ENCODE peak calls at places on chromosome 20, in four cellular contexts. P, Y, X and N are unnamed samples. For H3K4me1, the result is how much of the 10 kb centered on the place peaks cover.

GRCh38 chr20:258963-259362 is 1.4 kb downstream of the DEFB132 start:
- DNase-seq in P (no peak), Y (no peak), X (peak), N (no peak)

GRCh38 chr20:51563597-51564332 is 21.2 kb upstream of the NFATC2 start:
- DNase-seq in P (peak), Y (peak), X (peak), N (peak)

GRCh38 chr20:8536219-8536618 is 404.2 kb downstream of the PLCB1 start:
- DNase-seq in P (no peak), Y (no peak), X (no peak), N (no peak)

GRCh38 chr20:53597085-53597482 is 3.4 kb upstream of the ZNF217 start:
- DNase-seq in P (no peak), Y (peak), X (no peak), N (no peak)

GRCh38 chr20:40688129-40689099 is 622 bp downstream of the MAFB start:
- DNase-seq in P (no peak), Y (no peak), X (no peak), N (no peak)

GRCh38 chr20:17990278-17990972 is 21.6 kb downstream of the MGME1 start:
- DNase-seq in P (no peak), Y (no peak), X (no peak), N (no peak)

GRCh38 chr20:38001981-38002380 is 31.3 kb downstream of the TTI1 start:
- DNase-seq in P (no peak), Y (no peak), X (peak), N (no peak)

GRCh38 chr20:760751-761417 is 7.4 kb downstream of the SLC52A3 start:
- DNase-seq in P (no peak), Y (peak), X (peak), N (no peak)

GRCh38 chr20:36408219-36408618 is 102.1 kb downstream of the DLGAP4 start:
- DNase-seq in P (no peak), Y (peak), X (peak), N (no peak)

GRCh38 chr20:18093388-18093787 is 35.7 kb upstream of the OVOL2 start:
- DNase-seq in P (no peak), Y (no peak), X (no peak), N (no peak)

GRCh38 chr20:40564997-40565680 is 123.9 kb downstream of the MAFB start:
- DNase-seq in P (no peak), Y (no peak), X (peak), N (no peak)

GRCh38 chr20:59371429-59371828 is 71.0 kb downstream of the EDN3 start:
- DNase-seq in P (no peak), Y (no peak), X (no peak), N (no peak)

GRCh38 chr20:24673678-24674570 is 204.5 kb downstream of the SYNDIG1 start:
- DNase-seq in P (no peak), Y (no peak), X (no peak), N (no peak)

GRCh38 chr20:53092772-53093171 is 120.6 kb downstream of the TSHZ2 start:
- DNase-seq in P (no peak), Y (no peak), X (no peak), N (no peak)

DNA sequence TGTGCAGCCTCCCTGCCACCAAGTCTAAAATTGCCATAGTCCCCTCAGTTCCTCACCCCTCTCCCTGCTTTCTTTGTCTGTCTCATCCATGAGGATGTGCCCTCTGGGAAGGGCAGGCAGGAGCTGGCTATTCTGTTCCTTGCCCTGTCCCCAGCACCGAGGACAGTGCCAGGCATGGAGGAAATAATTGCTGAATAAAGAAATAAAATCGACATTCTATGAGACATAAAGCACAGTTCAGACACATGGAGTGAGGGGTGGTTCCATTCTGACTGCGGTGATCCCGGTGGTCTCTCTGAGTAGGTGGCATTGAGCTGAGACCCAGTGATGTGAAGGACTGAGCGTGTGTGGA is 23.5 kb upstream of the NOL4L start:
- DNase-seq in P (no peak), Y (no peak), X (no peak), N (no peak)
- H3K4me1 ChIP-seq in P (under half), Y (under half), X (under half), N (under half)

GRCh38 chr20:63139856-63140255 is 76.1 kb downstream of the YTHDF1 start:
- DNase-seq in P (no peak), Y (no peak), X (no peak), N (no peak)

GRCh38 chr20:63138855-63139341 is 77.0 kb downstream of the YTHDF1 start:
- DNase-seq in P (no peak), Y (no peak), X (no peak), N (no peak)

GRCh38 chr20:63140683-63141433 is 75.1 kb downstream of the YTHDF1 start:
- DNase-seq in P (no peak), Y (no peak), X (no peak), N (no peak)

GRCh38 chr20:63137851-63138415 is 78.0 kb downstream of the YTHDF1 start:
- DNase-seq in P (no peak), Y (no peak), X (no peak), N (no peak)

DNA sequence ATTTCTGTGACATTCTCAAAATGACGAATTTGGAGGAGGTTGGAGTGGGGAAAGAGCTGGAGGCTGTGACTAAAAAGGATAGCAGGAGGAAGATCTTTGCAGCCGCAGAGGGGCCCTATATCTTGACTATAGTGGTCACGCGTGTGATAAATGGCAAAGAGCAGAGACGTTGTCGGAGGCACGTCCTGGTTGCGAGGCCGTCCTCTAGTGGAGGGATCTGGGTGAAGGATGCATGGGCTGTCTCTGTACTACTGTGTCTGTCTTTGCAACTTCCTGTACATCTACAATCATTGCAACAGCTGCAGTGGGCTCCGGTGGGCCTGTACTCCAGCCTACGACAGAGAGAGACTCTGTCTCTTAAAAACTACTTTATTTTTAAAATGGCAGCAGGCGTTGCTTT is 76.6 kb downstream of the YTHDF1 start:
- DNase-seq in P (no peak), Y (no peak), X (no peak), N (no peak)
- H3K4me1 ChIP-seq in P (under half), Y (under half), X (under half), N (under half)

GRCh38 chr20:47638851-47639250 is 137.2 kb downstream of the NCOA3 start:
- DNase-seq in P (no peak), Y (no peak), X (peak), N (no peak)
- H3K4me1 ChIP-seq in P (under half), Y (under half), X (under half), N (under half)

GRCh38 chr20:63836335-63837133 is 5.5 kb upstream of the ZBTB46 start:
- DNase-seq in P (no peak), Y (no peak), X (no peak), N (no peak)
- H3K4me1 ChIP-seq in P (under half), Y (under half), X (under half), N (under half)

DNA sequence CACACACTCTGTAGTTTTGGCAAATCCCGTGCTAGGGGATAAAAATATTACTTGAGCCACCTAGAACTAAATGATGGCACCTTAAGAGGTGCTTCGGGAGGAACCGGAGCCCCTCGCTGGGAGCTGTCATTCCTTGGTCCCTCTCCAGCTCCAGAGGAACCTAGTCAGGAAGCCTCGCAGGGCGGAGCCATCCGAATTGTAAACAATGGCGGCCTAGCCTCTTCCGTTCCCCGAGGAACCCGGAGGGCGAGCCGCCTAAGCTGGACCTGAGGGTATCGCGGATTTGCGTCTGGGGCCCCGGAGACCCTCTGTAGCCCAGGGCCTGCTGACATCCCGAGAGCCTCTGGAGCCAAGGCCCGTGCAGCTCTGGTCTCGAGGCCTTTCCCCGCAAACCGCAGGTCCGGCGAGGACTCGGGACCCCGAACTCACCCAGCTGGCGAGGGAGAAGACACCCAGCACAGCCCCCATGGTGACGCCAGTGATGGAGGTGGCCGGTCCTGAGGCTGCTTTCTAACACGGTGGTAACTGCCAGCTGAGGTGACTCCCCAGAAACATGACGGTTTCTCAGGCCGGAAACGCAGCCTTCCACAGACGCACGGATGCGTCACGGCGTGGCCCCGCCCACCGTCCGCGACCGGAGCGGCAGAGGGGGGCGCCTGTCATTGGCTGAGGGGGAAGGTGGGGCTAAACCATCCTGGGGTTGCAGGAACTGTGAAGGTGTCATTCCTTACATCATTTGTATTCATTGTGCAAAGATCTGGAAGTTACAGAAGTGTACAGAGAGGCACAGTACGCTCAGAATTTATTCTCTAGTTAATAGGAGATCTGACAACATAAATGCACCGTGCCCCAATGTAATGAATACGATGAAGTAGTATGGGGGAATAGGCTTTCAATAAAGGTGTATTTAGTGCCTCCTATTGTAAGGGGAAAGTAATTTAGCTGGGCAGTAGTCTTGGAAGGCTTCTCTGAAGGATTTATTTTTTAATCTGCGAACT is at the start of gene SERINC3:
- DNase-seq in P (peak), Y (peak), X (peak), N (peak)
- H3K4me1 ChIP-seq in P (under half), Y (under half), X (under half), N (half or more)

GRCh38 chr20:32810941-32811340 is 8.8 kb upstream of the MAPRE1 start:
- DNase-seq in P (no peak), Y (no peak), X (no peak), N (no peak)
- H3K4me1 ChIP-seq in P (under half), Y (under half), X (under half), N (under half)

DNA sequence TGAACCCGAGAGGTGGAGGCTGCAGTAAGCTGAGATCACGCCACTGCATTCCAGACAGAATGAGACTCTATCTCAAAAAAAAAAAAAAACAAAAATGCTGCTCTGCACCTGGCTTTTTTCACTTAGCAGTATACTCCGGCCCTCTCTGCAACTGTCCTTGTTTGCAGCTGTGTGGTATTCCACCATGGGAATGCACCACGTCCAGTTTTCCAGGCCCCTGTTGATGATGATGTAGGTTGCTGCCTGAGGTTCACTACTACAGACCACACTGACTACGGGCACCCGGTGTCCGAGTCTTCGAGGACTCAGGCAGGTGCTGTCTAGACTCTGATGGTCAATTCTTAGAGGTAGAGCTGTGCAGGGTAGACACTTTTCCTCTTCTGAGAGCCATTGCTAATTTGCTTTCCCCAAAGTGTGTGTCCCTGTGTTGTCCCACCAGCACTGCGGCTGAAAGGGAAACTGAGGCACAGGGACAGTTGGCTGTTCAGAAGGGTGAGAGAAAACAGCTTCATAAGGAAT is 56.5 kb downstream of the UBE2V1 start:
- DNase-seq in P (no peak), Y (no peak), X (no peak), N (no peak)
- H3K4me1 ChIP-seq in P (under half), Y (under half), X (under half), N (under half)